ENCODE peak calls at places on chromosomes 4 and X, in five cellular contexts. S is T-helper 2 cell; G is activated CD8-positive, alpha-beta memory T cell treated with anti-CD3 and anti-CD28 coated beads for 1 hour; E is NB4; M is AG04449. P is an unnamed sample.

GRCh38 chr4:7546152-7546808 is 111.5 kb upstream of the PSAPL1 start:
- DNase-seq in E (no peak), M (no peak), G (no peak), S (no peak), P (no peak)

GRCh38 chrX:133926099-133926498 is 59.3 kb downstream of the GPC3 start:
- DNase-seq in E (no peak), G (no peak), M (no peak), S (no peak), P (no peak)

GRCh38 chrX:1492421-1493012 is 39.8 kb upstream of the ASMTL start:
- DNase-seq in E (no peak), G (no peak), S (no peak), M (no peak), P (no peak)

GRCh38 chrX:153029875-153030274 is 26.4 kb upstream of the PNMA3 start:
- DNase-seq in S (no peak), M (no peak), E (no peak), G (no peak), P (no peak)

GRCh38 chr4:52407545-52407944 is 251.6 kb downstream of the USP46 start:
- DNase-seq in G (no peak), S (no peak), E (no peak), M (no peak), P (no peak)

GRCh38 chr4:121484633-121485032 is 103.8 kb upstream of the QRFPR start:
- DNase-seq in M (peak; percentile 7), G (no peak), E (peak; percentile 55), S (peak; percentile 48), P (peak; percentile 50)

GRCh38 chr4:40486534-40486933 is 143.1 kb downstream of the RBM47 start:
- DNase-seq in G (no peak), S (no peak), E (peak; percentile 85), M (no peak), P (no peak)

GRCh38 chr4:48409203-48409602 is 67.9 kb downstream of the SLAIN2 start:
- DNase-seq in G (no peak), S (no peak), M (no peak), E (no peak), P (no peak)

GRCh38 chr4:173547889-173548288 is 17.9 kb upstream of the HAND2 start:
- DNase-seq in M (no peak), G (no peak), S (no peak), E (peak; percentile 83), P (no peak)

GRCh38 chrX:15465896-15466651 is 27.1 kb downstream of the PIR start:
- DNase-seq in E (peak; percentile 11), G (no peak), M (no peak), S (peak; percentile 0), P (no peak)

GRCh38 chr4:123430031-123430430 is 33.4 kb downstream of the SPRY1 start:
- DNase-seq in M (no peak), E (peak; percentile 49), S (no peak), G (no peak), P (no peak)

GRCh38 chrX:44621088-44621487 is 78.4 kb upstream of the FUNDC1 start:
- DNase-seq in S (no peak), M (no peak), G (no peak), E (peak; percentile 80), P (no peak)

GRCh38 chrX:122133478-122133877 is 1050.6 kb upstream of the GRIA3 start:
- DNase-seq in E (peak; percentile 31), S (no peak), M (no peak), G (no peak), P (no peak)

GRCh38 chr4:103171006-103171405 is 27.1 kb downstream of the CENPE start:
- DNase-seq in M (no peak), G (no peak), S (no peak), E (no peak), P (no peak)

GRCh38 chr4:89158884-89159503 is 47.7 kb downstream of the TIGD2 start:
- DNase-seq in E (peak; percentile 34), M (no peak), S (peak; percentile 27), G (no peak), P (no peak)

GRCh38 chr4:7041851-7042696 is 1.1 kb upstream of the TADA2B start:
- DNase-seq in E (peak; percentile 86), G (peak; percentile 4), M (no peak), S (no peak), P (peak; percentile 71)

GRCh38 chrX:41655101-41655500 is 33.7 kb upstream of the GPR34 start:
- DNase-seq in G (no peak), S (no peak), M (no peak), E (no peak), P (no peak)

GRCh38 chr4:2412534-2412884 is 5.9 kb downstream of the ZFYVE28 start:
- DNase-seq in S (peak; percentile 92), E (no peak), M (no peak), G (peak; percentile 38), P (no peak)

GRCh38 chr4:107988763-107989035 is 990 bp upstream of the HADH start:
- DNase-seq in E (no peak), M (no peak), S (no peak), G (no peak), P (peak; percentile 35)

GRCh38 chrX:48754124-48754667 is 7.4 kb upstream of the GLOD5 start:
- DNase-seq in E (no peak), G (no peak), S (no peak), M (no peak), P (no peak)